ENCODE peak calls at places on chromosomes 5 and 9, in seven cellular contexts. Q is hypothalamus; E is stimulated activated CD8-positive, alpha-beta memory T cell treated with anti-CD3 and anti-CD28 coated beads, Interleukin-4, amount 100 ng/mL, for 24 hours; N is SHP77; F is ELF-1; U is suprapubic skin; R is HEK293T. P is an unnamed sample.

GRCh38 chr5:74477082-74477453 is 163.5 kb downstream of the ENC1 start:
- DNase-seq in Q (no peak), E (no peak), N (no peak), F (no peak), U (no peak), R (no peak), P (no peak)

GRCh38 chr5:131976414-131977211 is 31.1 kb upstream of the MEIKIN start:
- DNase-seq in Q (no peak), E (no peak), N (no peak), F (no peak), U (peak; percentile 44), R (no peak), P (no peak)

GRCh38 chr9:115593587-115594091 is 475.7 kb upstream of the TNC start:
- DNase-seq in Q (no peak), E (no peak), N (peak; percentile 15), F (peak; percentile 36), U (no peak), R (peak; percentile 32), P (no peak)

GRCh38 chr9:18296702-18297531 is 177.0 kb upstream of the ADAMTSL1 start:
- DNase-seq in Q (no peak), E (no peak), N (no peak), F (no peak), U (no peak), R (no peak), P (no peak)

GRCh38 chr9:113998114-113998513 is 80.0 kb downstream of the AMBP start:
- DNase-seq in Q (no peak), E (no peak), N (no peak), F (no peak), U (peak; percentile 60), R (no peak), P (no peak)

GRCh38 chr5:148386041-148386440 is 2.3 kb downstream of the FBXO38 start:
- DNase-seq in Q (no peak), E (no peak), N (no peak), F (no peak), U (no peak), R (no peak), P (no peak)

GRCh38 chr9:134892221-134892620 is 11.6 kb downstream of the FCN2 start:
- DNase-seq in Q (no peak), E (no peak), N (no peak), F (no peak), U (no peak), R (no peak), P (peak; percentile 30)

GRCh38 chr9:92424340-92424739 is at the start of gene OMD:
- DNase-seq in Q (no peak), E (no peak), N (no peak), F (no peak), U (no peak), R (no peak), P (no peak)

GRCh38 chr9:136081113-136081825 is 13.8 kb downstream of the NACC2 start:
- DNase-seq in Q (no peak), E (no peak), N (peak; percentile 28), F (no peak), U (no peak), R (no peak), P (no peak)

GRCh38 chr9:100468041-100468440 is 4.9 kb upstream of the TMEFF1 start:
- DNase-seq in Q (no peak), E (no peak), N (no peak), F (no peak), U (no peak), R (no peak), P (no peak)

GRCh38 chr9:78982849-78983248 is 588.9 kb upstream of the TLE4 start:
- DNase-seq in Q (no peak), E (no peak), N (no peak), F (no peak), U (no peak), R (no peak), P (no peak)

GRCh38 chr9:92738661-92739081 is 26.0 kb downstream of the BICD2 start:
- DNase-seq in Q (no peak), E (no peak), N (no peak), F (peak; percentile 93), U (peak; percentile 79), R (no peak), P (peak; percentile 38)

GRCh38 chr5:88248743-88249540 is 19.7 kb downstream of the TMEM161B start:
- DNase-seq in Q (no peak), E (no peak), N (no peak), F (no peak), U (no peak), R (no peak), P (no peak)

P was measured in activated effector memory CD4-positive, alpha-beta T cell treated with anti-CD3 and anti-CD28 coated beads, Interleukin-2, amount 50 U/mL, for 16 hours.